ENCODE peak calls at places on chromosomes 16 and 17, in four cellular contexts. One of them, this sample, is unnamed. For H3K4me1, the result is how much of the 10 kb centered on the place peaks cover.

GRCh38 chr16:919658-920631 is 50.8 kb downstream of the LMF1 start:
- DNase-seq in breast epithelium: no peak
- DNase-seq in adrenal gland: no peak
- DNase-seq in SK-N-SH: no peak
- DNase-seq in this sample: no peak

GRCh38 chr16:83622010-83622409 is 185.8 kb upstream of the HSBP1 start:
- DNase-seq in breast epithelium: no peak
- DNase-seq in adrenal gland: no peak
- DNase-seq in SK-N-SH: no peak
- DNase-seq in this sample: no peak

GRCh38 chr17:54494731-54495715 is 405.6 kb upstream of the TOM1L1 start:
- DNase-seq in breast epithelium: no peak
- DNase-seq in adrenal gland: no peak
- DNase-seq in SK-N-SH: no peak
- DNase-seq in this sample: no peak

GRCh38 chr17:222172-222571 is 40.7 kb upstream of the DOC2B start:
- DNase-seq in SK-N-SH: no peak
- DNase-seq in breast epithelium: no peak
- DNase-seq in adrenal gland: no peak
- DNase-seq in this sample: no peak

GRCh38 chr17:31834448-31834847 is 24.6 kb downstream of the COPRS start:
- DNase-seq in breast epithelium: no peak
- DNase-seq in SK-N-SH: no peak
- DNase-seq in adrenal gland: no peak
- DNase-seq in this sample: no peak

GRCh38 chr17:28746611-28747045 is 2.8 kb downstream of the TRAF4 start:
- DNase-seq in adrenal gland: peak
- DNase-seq in breast epithelium: no peak
- DNase-seq in SK-N-SH: no peak
- DNase-seq in this sample: no peak

GRCh38 chr17:38426441-38426840 is 1.8 kb upstream of the ARHGAP23 start:
- DNase-seq in SK-N-SH: no peak
- DNase-seq in breast epithelium: no peak
- DNase-seq in adrenal gland: no peak
- DNase-seq in this sample: no peak

GRCh38 chr16:20638711-20639335 is 58.7 kb downstream of the ACSM1 start:
- DNase-seq in breast epithelium: no peak
- DNase-seq in adrenal gland: no peak
- DNase-seq in SK-N-SH: no peak
- DNase-seq in this sample: no peak

GRCh38 chr17:44063704-44064639 is 2.5 kb downstream of the LSM12 start:
- DNase-seq in adrenal gland: no peak
- DNase-seq in breast epithelium: no peak
- DNase-seq in SK-N-SH: no peak
- DNase-seq in this sample: no peak

GRCh38 chr17:68599091-68599872 is 1.9 kb downstream of the FAM20A start:
- DNase-seq in breast epithelium: no peak
- DNase-seq in adrenal gland: no peak
- DNase-seq in SK-N-SH: no peak
- DNase-seq in this sample: no peak

GRCh38 chr17:67629963-67630320 is 87.8 kb upstream of the NOL11 start:
- DNase-seq in SK-N-SH: peak
- DNase-seq in breast epithelium: no peak
- DNase-seq in adrenal gland: no peak
- DNase-seq in this sample: peak

GRCh38 chr16:17566656-17567450 is 96.1 kb upstream of the XYLT1 start:
- DNase-seq in SK-N-SH: no peak
- DNase-seq in adrenal gland: no peak
- DNase-seq in breast epithelium: no peak
- DNase-seq in this sample: no peak

GRCh38 chr17:17792551-17793377 is 44.0 kb downstream of the SREBF1 start:
- DNase-seq in adrenal gland: peak
- DNase-seq in breast epithelium: no peak
- DNase-seq in SK-N-SH: peak
- DNase-seq in this sample: peak

GRCh38 chr17:8630227-8630801 is at the start of gene MYH10:
- DNase-seq in SK-N-SH: no peak
- DNase-seq in adrenal gland: peak
- DNase-seq in breast epithelium: no peak
- DNase-seq in this sample: no peak

GRCh38 chr16:89506791-89507191 is 1.4 kb upstream of the SPG7 start:
- DNase-seq in breast epithelium: no peak
- DNase-seq in SK-N-SH: no peak
- DNase-seq in adrenal gland: no peak
- DNase-seq in this sample: no peak

GRCh38 chr16:10978846-10979446 is 34.6 kb downstream of the CLEC16A start:
- DNase-seq in breast epithelium: no peak
- DNase-seq in adrenal gland: no peak
- DNase-seq in SK-N-SH: no peak
- DNase-seq in this sample: no peak

GRCh38 chr17:622356-622755 is 92.3 kb downstream of the VPS53 start:
- DNase-seq in adrenal gland: no peak
- DNase-seq in SK-N-SH: no peak
- DNase-seq in breast epithelium: no peak
- DNase-seq in this sample: peak

GRCh38 chr17:3030096-3030495 is 33.3 kb downstream of the OR1D5 start:
- DNase-seq in adrenal gland: no peak
- DNase-seq in SK-N-SH: no peak
- DNase-seq in breast epithelium: no peak
- DNase-seq in this sample: peak

GRCh38 chr16:51180719-51181494 is 29.8 kb upstream of the SALL1 start:
- DNase-seq in adrenal gland: no peak
- DNase-seq in SK-N-SH: no peak
- DNase-seq in breast epithelium: no peak
- DNase-seq in this sample: no peak

GRCh38 chr17:43217614-43218087 is 6.0 kb downstream of the TMEM106A start:
- DNase-seq in breast epithelium: no peak
- DNase-seq in adrenal gland: no peak
- DNase-seq in SK-N-SH: no peak
- DNase-seq in this sample: no peak

GRCh38 chr17:32393904-32394303 is 43.9 kb downstream of the ZNF207 start:
- DNase-seq in adrenal gland: no peak
- DNase-seq in SK-N-SH: no peak
- DNase-seq in breast epithelium: no peak
- DNase-seq in this sample: no peak

GRCh38 chr16:5634781-5635180 is 537.2 kb upstream of the EEF2KMT start:
- DNase-seq in SK-N-SH: no peak
- DNase-seq in adrenal gland: no peak
- DNase-seq in breast epithelium: no peak
- DNase-seq in this sample: no peak

GRCh38 chr16:9351440-9351839 is 260.0 kb downstream of the HAPSTR1 start:
- DNase-seq in SK-N-SH: no peak
- DNase-seq in breast epithelium: no peak
- DNase-seq in adrenal gland: no peak
- DNase-seq in this sample: no peak

GRCh38 chr17:36498560-36499300 is 12.2 kb downstream of the ZNHIT3 start:
- DNase-seq in adrenal gland: no peak
- DNase-seq in SK-N-SH: peak
- DNase-seq in breast epithelium: no peak
- DNase-seq in this sample: no peak

GRCh38 chr17:74994440-74994839 is 7.0 kb downstream of the CDR2L start:
- DNase-seq in adrenal gland: no peak
- DNase-seq in SK-N-SH: no peak
- DNase-seq in breast epithelium: no peak
- DNase-seq in this sample: peak

GRCh38 chr17:65876985-65877384 is 314.9 kb downstream of the CEP112 start:
- DNase-seq in SK-N-SH: no peak
- DNase-seq in breast epithelium: no peak
- DNase-seq in adrenal gland: no peak
- DNase-seq in this sample: no peak

GRCh38 chr16:86069736-86070298 is 170.9 kb downstream of the IRF8 start:
- DNase-seq in adrenal gland: no peak
- DNase-seq in SK-N-SH: no peak
- DNase-seq in breast epithelium: no peak
- DNase-seq in this sample: no peak

GRCh38 chr17:6711681-6712057 is 1.5 kb downstream of the SLC13A5 start:
- DNase-seq in adrenal gland: no peak
- DNase-seq in SK-N-SH: no peak
- DNase-seq in breast epithelium: no peak
- DNase-seq in this sample: no peak
- H3K27ac ChIP-seq in adrenal gland: no peak
- H3K27ac ChIP-seq in SK-N-SH: no peak
- H3K27ac ChIP-seq in breast epithelium: peak
- H3K27ac ChIP-seq in this sample: no peak

GRCh38 chr17:76512366-76513305 is 11.4 kb upstream of the RHBDF2 start:
- DNase-seq in SK-N-SH: no peak
- DNase-seq in adrenal gland: no peak
- DNase-seq in breast epithelium: no peak
- DNase-seq in this sample: no peak
- TF ChIP-seq CTCF in SK-N-SH: no peak
- TF ChIP-seq CTCF in adrenal gland: no peak
- TF ChIP-seq CTCF in breast epithelium: no peak
- TF ChIP-seq CTCF in this sample: no peak

GRCh38 chr16:58032710-58033293 is 7.2 kb downstream of the MMP15 start:
- DNase-seq in breast epithelium: no peak
- DNase-seq in adrenal gland: peak
- DNase-seq in SK-N-SH: peak
- DNase-seq in this sample: no peak
- H3K4me1 ChIP-seq in breast epithelium: under half
- H3K4me1 ChIP-seq in adrenal gland: under half
- H3K4me1 ChIP-seq in SK-N-SH: half or more
- H3K4me1 ChIP-seq in this sample: under half

GRCh38 chr16:81549547-81550411 is 105.2 kb downstream of the CMIP start:
- DNase-seq in SK-N-SH: no peak
- DNase-seq in adrenal gland: no peak
- DNase-seq in breast epithelium: no peak
- DNase-seq in this sample: no peak

GRCh38 chr16:81550412-81550768 is 105.8 kb downstream of the CMIP start:
- DNase-seq in adrenal gland: no peak
- DNase-seq in SK-N-SH: no peak
- DNase-seq in breast epithelium: no peak
- DNase-seq in this sample: no peak

GRCh38 chr16:81547919-81548216 is 103.3 kb downstream of the CMIP start:
- DNase-seq in SK-N-SH: no peak
- DNase-seq in adrenal gland: no peak
- DNase-seq in breast epithelium: no peak
- DNase-seq in this sample: no peak

GRCh38 chr16:81548551-81548900 is 103.9 kb downstream of the CMIP start:
- DNase-seq in SK-N-SH: no peak
- DNase-seq in breast epithelium: no peak
- DNase-seq in adrenal gland: no peak
- DNase-seq in this sample: no peak

DNA sequence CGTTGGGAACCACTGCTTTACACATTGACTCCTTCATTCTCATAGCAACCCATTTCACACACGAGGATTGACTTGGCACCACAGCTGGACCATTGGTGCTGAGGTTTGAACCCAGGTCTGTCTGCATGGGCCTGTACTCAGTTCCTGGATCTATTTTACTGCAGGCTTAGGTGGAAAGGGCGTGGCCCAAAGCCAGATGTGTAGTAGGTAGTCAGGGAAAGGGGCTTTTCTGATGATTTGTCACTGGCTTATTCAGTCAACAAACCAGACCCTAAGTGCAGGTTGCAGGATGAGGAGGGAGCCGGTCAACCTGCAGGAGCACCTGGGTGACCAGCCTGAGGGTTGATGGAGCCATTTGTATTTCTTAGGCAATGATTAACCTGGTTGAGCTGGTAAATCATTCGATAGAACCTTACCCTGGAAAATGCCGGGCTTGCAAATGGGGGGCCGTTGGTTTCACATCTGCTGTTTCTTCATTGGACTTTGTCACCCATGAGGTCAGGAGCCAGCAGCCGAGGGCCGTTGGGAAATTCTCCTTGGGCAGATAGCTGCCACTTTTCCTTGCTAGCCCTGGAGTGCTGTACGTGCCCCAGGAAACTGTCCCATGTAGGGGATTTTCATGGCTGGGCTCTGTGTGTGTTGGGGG is 104.4 kb downstream of the CMIP start:
- DNase-seq in breast epithelium: no peak
- DNase-seq in SK-N-SH: no peak
- DNase-seq in adrenal gland: no peak
- DNase-seq in this sample: no peak
- H3K27ac ChIP-seq in breast epithelium: no peak
- H3K27ac ChIP-seq in SK-N-SH: no peak
- H3K27ac ChIP-seq in adrenal gland: no peak
- H3K27ac ChIP-seq in this sample: no peak

DNA sequence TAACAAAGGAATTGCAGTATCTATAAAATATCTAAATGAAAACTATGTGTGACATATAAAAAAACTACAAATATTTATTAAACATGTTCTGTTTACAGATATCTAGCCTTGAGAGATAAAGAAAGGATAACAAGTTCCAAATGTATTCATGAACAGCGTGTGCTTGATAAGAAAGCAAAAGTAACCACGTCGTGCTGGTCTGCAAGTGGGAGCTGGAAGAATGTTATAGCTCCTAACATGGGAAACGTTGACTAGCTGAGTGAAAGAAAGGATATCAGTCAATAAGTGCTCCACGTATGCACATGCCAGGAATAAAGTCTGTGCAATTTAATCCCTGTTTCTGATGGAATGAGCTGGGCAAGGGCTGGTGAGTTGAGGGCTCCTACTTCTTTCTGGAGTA is 71.2 kb upstream of the CDYL2 start:
- DNase-seq in breast epithelium: no peak
- DNase-seq in SK-N-SH: no peak
- DNase-seq in adrenal gland: no peak
- DNase-seq in this sample: no peak
- TF ChIP-seq CTCF in breast epithelium: no peak
- TF ChIP-seq CTCF in SK-N-SH: no peak
- TF ChIP-seq CTCF in adrenal gland: no peak
- TF ChIP-seq CTCF in this sample: no peak

This sample was measured in astrocyte.